ENCODE peak calls at places on chromosomes 11 and 22, in six cellular contexts. T is A549, G is endothelial cell of umbilical vein, L is K562, U is GM12878, A is HepG2. X is an unnamed sample.

GRCh38 chr11:101010899-101011298 is 118.7 kb downstream of the PGR start:
- DNase-seq in T (no peak), G (no peak), A (no peak), L (no peak), U (no peak), X (no peak)

GRCh38 chr22:45502215-45503070 is at the start of gene FBLN1:
- DNase-seq in T (peak; percentile 50), U (no peak), G (no peak), A (peak; percentile 71), L (peak; percentile 22), X (peak; percentile 8)

GRCh38 chr22:21698430-21699329 is 32.9 kb downstream of the PPIL2 start:
- DNase-seq in L (no peak), T (no peak), U (no peak), A (no peak), G (no peak), X (no peak)

GRCh38 chr11:11552688-11553087 is 69.1 kb downstream of the GALNT18 start:
- DNase-seq in U (no peak), T (no peak), A (no peak), G (no peak), L (no peak), X (no peak)

GRCh38 chr11:26219506-26220117 is 112.3 kb upstream of the ANO3 start:
- DNase-seq in U (no peak), A (no peak), L (no peak), T (no peak), G (peak; percentile 23), X (no peak)

GRCh38 chr22:36160499-36160942 is at the start of gene APOL3:
- DNase-seq in G (peak; percentile 85), L (no peak), A (no peak), T (no peak), U (peak; percentile 60), X (no peak)

GRCh38 chr22:50059185-50059880 is 1.2 kb upstream of the TTLL8 start:
- DNase-seq in A (peak; percentile 24), G (peak; percentile 22), U (no peak), T (peak; percentile 62), L (peak; percentile 47), X (peak; percentile 39)

GRCh38 chr11:95832763-95833162 is 42.5 kb downstream of the CEP57 start:
- DNase-seq in L (no peak), A (no peak), G (no peak), U (no peak), T (no peak), X (no peak)

GRCh38 chr11:33207408-33207985 is 46.2 kb upstream of the CSTF3 start:
- DNase-seq in T (no peak), L (peak; percentile 54), U (no peak), G (peak; percentile 36), A (no peak), X (no peak)

GRCh38 chr22:47795477-47796127 is 1033.2 kb downstream of the TBC1D22A start:
- DNase-seq in U (no peak), G (no peak), T (no peak), L (no peak), A (no peak), X (no peak)

GRCh38 chr11:130897262-130898182 is 18.8 kb downstream of the SNX19 start:
- DNase-seq in L (no peak), T (no peak), U (no peak), A (no peak), G (peak; percentile 95), X (no peak)
- TF ChIP-seq MYC in L (no peak), T (no peak), U (no peak), A (no peak), G (no peak), X (no peak)

GRCh38 chr11:1198766-1199688 is 23.8 kb upstream of the MUC5B start:
- DNase-seq in A (no peak), G (no peak), U (no peak), L (peak; percentile 4), T (no peak), X (no peak)

GRCh38 chr11:1196516-1197391 is 26.1 kb upstream of the MUC5B start:
- DNase-seq in T (no peak), A (no peak), L (peak; percentile 1), U (no peak), G (no peak), X (no peak)

GRCh38 chr11:1199689-1200610 is 22.9 kb upstream of the MUC5B start:
- DNase-seq in A (no peak), G (no peak), T (no peak), U (no peak), L (peak; percentile 2), X (no peak)

GRCh38 chr11:1197431-1197885 is 25.4 kb upstream of the MUC5B start:
- DNase-seq in G (no peak), L (peak; percentile 1), T (no peak), A (no peak), U (no peak), X (no peak)

GRCh38 chr11:1197886-1198765 is 24.7 kb upstream of the MUC5B start:
- DNase-seq in U (no peak), G (no peak), L (peak; percentile 2), A (no peak), T (no peak), X (no peak)
- H3K4me3 ChIP-seq in U (no peak overlapping the region), G (no peak overlapping the region), L (no peak overlapping the region), A (no peak overlapping the region), T (no peak overlapping the region), X (no peak overlapping the region)

DNA sequence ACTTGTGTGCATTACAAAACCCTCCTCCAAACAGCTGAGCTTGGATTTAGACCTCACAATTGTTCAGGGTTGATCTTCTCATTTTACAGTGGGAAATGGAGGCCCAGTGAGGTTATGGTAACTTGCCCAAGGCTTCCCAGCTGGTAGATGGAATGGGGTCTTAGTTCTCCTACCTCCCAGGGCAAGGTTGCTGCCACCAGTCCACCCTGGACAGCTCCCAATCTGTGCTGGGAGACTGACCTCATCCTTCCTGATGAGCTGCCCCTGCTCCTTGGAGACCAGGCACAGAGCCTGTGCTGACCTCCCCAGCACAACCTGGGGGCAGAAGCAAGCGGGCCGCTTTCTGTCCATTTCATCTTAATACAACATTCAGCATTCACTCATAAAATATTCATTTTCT is 190.7 kb downstream of the ST3GAL4 start:
- DNase-seq in L (no peak), U (no peak), A (no peak), T (no peak), G (no peak), X (no peak)
- TF ChIP-seq MYC in L (no peak), U (no peak), A (no peak), T (no peak), G (no peak), X (no peak)

GRCh38 chr11:126519653-126520573 is 164.4 kb downstream of the ST3GAL4 start:
- DNase-seq in L (no peak), G (no peak), U (no peak), A (no peak), T (no peak), X (no peak)

GRCh38 chr11:126523441-126523840 is 168.0 kb downstream of the ST3GAL4 start:
- DNase-seq in L (no peak), T (no peak), A (no peak), G (no peak), U (no peak), X (no peak)

GRCh38 chr11:126521196-126521595 is 165.7 kb downstream of the ST3GAL4 start:
- DNase-seq in T (no peak), U (no peak), L (no peak), A (no peak), G (no peak), X (no peak)

GRCh38 chr11:126522606-126523005 is 167.1 kb downstream of the ST3GAL4 start:
- DNase-seq in T (no peak), L (no peak), G (no peak), U (no peak), A (no peak), X (no peak)

DNA sequence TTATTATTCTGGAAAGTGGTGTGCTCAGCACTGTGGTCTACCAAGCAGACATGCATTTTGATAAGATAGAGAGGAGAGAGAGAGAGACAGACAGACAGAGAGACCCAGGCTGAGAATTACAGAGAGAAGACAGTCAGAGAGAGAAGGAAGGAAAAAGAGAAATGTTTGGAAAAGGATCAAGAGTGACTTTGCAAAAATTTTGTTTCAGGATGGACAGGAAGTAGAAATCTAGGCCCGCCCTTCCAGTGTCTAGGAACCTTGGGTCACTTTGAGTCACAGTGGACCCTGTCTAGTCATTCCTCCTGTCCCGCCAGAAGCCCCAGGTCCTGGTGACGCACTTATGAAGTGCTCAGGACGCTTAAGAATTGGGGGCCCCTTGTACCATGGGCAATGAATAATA is 166.7 kb downstream of the ST3GAL4 start:
- DNase-seq in L (peak; percentile 21), T (no peak), U (no peak), G (no peak), A (no peak), X (no peak)
- H3K4me3 ChIP-seq in L (no peak overlapping the region), T (no peak overlapping the region), U (no peak overlapping the region), G (no peak overlapping the region), A (no peak overlapping the region), X (no peak overlapping the region)

GRCh38 chr11:2207773-2208621 is 36.4 kb upstream of the TH start:
- DNase-seq in L (peak; percentile 2), G (no peak), T (no peak), U (no peak), A (no peak), X (no peak)

GRCh38 chr11:2207212-2207611 is 35.6 kb upstream of the TH start:
- DNase-seq in U (no peak), L (peak; percentile 1), G (no peak), A (no peak), T (no peak), X (no peak)

GRCh38 chr11:2204361-2205213 is 33.0 kb upstream of the TH start:
- DNase-seq in A (peak; percentile 20), U (no peak), L (no peak), G (no peak), T (no peak), X (no peak)

GRCh38 chr11:2205214-2205770 is 33.7 kb upstream of the TH start:
- DNase-seq in A (no peak), U (no peak), T (no peak), L (no peak), G (no peak), X (no peak)

GRCh38 chr11:2206291-2206690 is 34.7 kb upstream of the TH start:
- DNase-seq in T (no peak), G (no peak), L (peak; percentile 5), U (no peak), A (no peak), X (no peak)
- TF ChIP-seq MYC in T (no peak), G (no peak), L (no peak), U (no peak), A (no peak), X (no peak)

GRCh38 chr11:35943294-35943693 is 568 bp upstream of the LDLRAD3 start:
- DNase-seq in T (no peak), A (no peak), G (no peak), U (no peak), L (no peak), X (no peak)
- H3K4me3 ChIP-seq in T (peak overlapping the region; percentile 89), A (peak overlapping the region; percentile 49), G (peak overlapping the region; percentile 68), U (peak overlapping the region; percentile 71), L (peak overlapping the region; percentile 49), X (peak overlapping the region; percentile 52)

GRCh38 chr11:66226111-66226510 is 42.3 kb upstream of the RAB1B start:
- DNase-seq in A (no peak), U (no peak), T (no peak), L (no peak), G (no peak), X (no peak)
- TF ChIP-seq MYC in A (no peak), U (no peak), T (no peak), L (no peak), G (no peak), X (no peak)

DNA sequence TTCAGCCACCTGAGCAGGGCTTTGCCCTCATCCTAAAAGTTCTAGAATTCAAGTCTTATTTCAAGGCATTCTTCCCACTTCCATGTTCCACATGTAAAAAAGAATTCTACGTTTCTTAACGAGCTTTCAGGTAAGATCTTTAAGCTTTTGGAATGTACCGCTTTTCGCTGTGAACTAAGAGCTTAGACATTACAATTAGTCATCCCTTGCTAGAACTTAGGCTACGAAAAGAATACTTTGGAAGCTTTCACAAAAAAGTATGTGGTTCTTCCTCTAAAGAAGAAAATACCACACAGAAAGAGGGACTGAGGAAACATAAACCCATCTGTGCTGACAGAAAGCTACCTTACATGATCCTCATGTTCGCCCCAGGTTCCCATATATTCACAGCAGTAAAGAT is 1.9 kb downstream of the NUMA1 start:
- DNase-seq in L (no peak), U (no peak), T (no peak), A (no peak), G (no peak), X (no peak)
- H3K4me3 ChIP-seq in L (peak overlapping the region; percentile 70), U (peak overlapping the region; percentile 77), T (peak overlapping the region; percentile 85), A (peak overlapping the region; percentile 92), G (peak overlapping the region; percentile 82), X (peak overlapping the region; percentile 99)

X was measured in NB4.